ENCODE peak calls at places on chromosomes 1 and 21, in four cellular contexts. N is H9; F is activated CD8-positive, alpha-beta T cell treated with anti-CD3 and anti-CD28 coated beads, Interleukin-2, amount 10 ng/mL, durations not matched to agents 7 days and 5 days; V is mucosa of gallbladder. G is an unnamed sample.

GRCh38 chr1:96978431-96978830 is 256.8 kb downstream of the PTBP2 start:
- DNase-seq in N (no peak), V (no peak), F (no peak), G (no peak)

GRCh38 chr1:93804412-93804811 is 74.6 kb downstream of the DNTTIP2 start:
- DNase-seq in V (no peak), F (no peak), N (no peak), G (peak)

GRCh38 chr1:192903142-192903541 is 94.3 kb downstream of the RGS2 start:
- DNase-seq in F (no peak), N (no peak), V (no peak), G (no peak)

GRCh38 chr1:53219711-53220110 is 723 bp downstream of the CZIB start:
- DNase-seq in N (no peak), F (no peak), V (no peak), G (no peak)

GRCh38 chr1:46687095-46687659 is 15.5 kb downstream of the TEX38 start:
- DNase-seq in V (peak), N (no peak), F (no peak), G (peak)

GRCh38 chr1:218850367-218850766 is 323.3 kb upstream of the LYPLAL1 start:
- DNase-seq in F (no peak), N (no peak), V (no peak), G (no peak)

GRCh38 chr1:65946960-65947359 is 154.3 kb downstream of the PDE4B start:
- DNase-seq in V (no peak), F (no peak), N (no peak), G (peak)

GRCh38 chr1:110012100-110012499 is 22.3 kb upstream of the STRIP1 start:
- DNase-seq in F (no peak), N (no peak), V (no peak), G (no peak)

GRCh38 chr1:31327381-31327780 is 30.5 kb downstream of the ZCCHC17 start:
- DNase-seq in F (no peak), V (no peak), N (no peak), G (peak)

GRCh38 chr21:34589511-34590282 is 25.2 kb downstream of the RCAN1 start:
- DNase-seq in F (no peak), V (no peak), N (no peak), G (no peak)

GRCh38 chr1:108141604-108142003 is 58.5 kb downstream of the SLC25A24 start:
- DNase-seq in N (no peak), V (no peak), F (no peak), G (peak)

G was measured in RPMI7951.